ENCODE peak calls at places on chromosome X, in six cellular contexts. A is kidney epithelial cell, X is right lobe of liver, M is fibroblast of villous mesenchyme, Y is MM.1S, V is fibroblast of pulmonary artery. H is an unnamed sample.

GRCh38 chrX:18582910-18583493 is 88.9 kb downstream of the RS1 start:
- DNase-seq in X (no peak), Y (no peak), V (no peak), M (peak), A (no peak), H (no peak)

GRCh38 chrX:10617964-10618342 is 2.4 kb downstream of the MID1 start:
- DNase-seq in V (no peak), X (no peak), Y (no peak), A (no peak), M (no peak), H (no peak)

GRCh38 chrX:110786486-110786885 is 9.1 kb downstream of the CHRDL1 start:
- DNase-seq in M (no peak), X (no peak), A (peak), Y (no peak), V (no peak), H (no peak)

GRCh38 chrX:111101580-111101979 is 5.6 kb downstream of the PAK3 start:
- DNase-seq in X (no peak), V (no peak), Y (no peak), M (no peak), A (no peak), H (no peak)

GRCh38 chrX:72236841-72237240 is 2.0 kb downstream of the ERCC6L start:
- DNase-seq in X (no peak), V (no peak), A (no peak), M (no peak), Y (no peak), H (no peak)

GRCh38 chrX:10617186-10617963 is 3.0 kb downstream of the MID1 start:
- DNase-seq in X (no peak), V (no peak), Y (no peak), A (no peak), M (no peak), H (no peak)

GRCh38 chrX:136237074-136237473 is 14.1 kb downstream of the MAP7D3 start:
- DNase-seq in M (no peak), Y (no peak), X (no peak), V (no peak), A (no peak), H (no peak)

GRCh38 chrX:132409780-132410556 is 78.9 kb downstream of the MBNL3 start:
- DNase-seq in M (no peak), V (no peak), A (no peak), Y (no peak), X (no peak), H (no peak)

GRCh38 chrX:72685810-72686465 is 28.2 kb downstream of the PHKA1 start:
- DNase-seq in X (no peak), Y (no peak), M (no peak), A (no peak), V (peak), H (no peak)

GRCh38 chrX:106726485-106727437 is at the start of gene RNF128:
- DNase-seq in V (peak), M (no peak), A (no peak), Y (peak), X (peak), H (no peak)

GRCh38 chrX:3348191-3348590 is 1.7 kb upstream of the MXRA5 start:
- DNase-seq in M (no peak), Y (no peak), X (no peak), A (no peak), V (no peak), H (no peak)

GRCh38 chrX:98294310-98294709 is 1410.6 kb downstream of the RPA4 start:
- DNase-seq in A (no peak), Y (no peak), M (no peak), V (no peak), X (no peak), H (no peak)

GRCh38 chrX:63128509-63128908 is 222.6 kb downstream of the SPIN4 start:
- DNase-seq in Y (peak), X (no peak), M (peak), V (peak), A (no peak), H (no peak)

GRCh38 chrX:85517994-85518718 is 138.7 kb upstream of the POF1B start:
- DNase-seq in X (no peak), Y (no peak), V (no peak), M (no peak), A (no peak), H (no peak)

GRCh38 chrX:101691823-101692222 is 32.2 kb upstream of the ARMCX2 start:
- DNase-seq in Y (no peak), V (no peak), A (peak), M (no peak), X (no peak), H (peak)

GRCh38 chrX:69031971-69032391 is 133.3 kb downstream of the PJA1 start:
- DNase-seq in V (peak), Y (no peak), X (no peak), M (no peak), A (no peak), H (no peak)

GRCh38 chrX:85611926-85612325 is 232.5 kb upstream of the POF1B start:
- DNase-seq in M (peak), X (no peak), Y (peak), V (peak), A (no peak), H (no peak)

GRCh38 chrX:77493677-77494553 is 46.7 kb downstream of the FGF16 start:
- DNase-seq in Y (no peak), A (peak), X (no peak), M (peak), V (peak), H (no peak)

GRCh38 chrX:134990475-134991473 is at the start of gene SMIM10:
- DNase-seq in M (peak), A (peak), X (peak), V (peak), Y (peak), H (no peak)
- H3K4me3 ChIP-seq in M (peak), A (peak), X (peak), V (peak), Y (peak), H (peak)

DNA sequence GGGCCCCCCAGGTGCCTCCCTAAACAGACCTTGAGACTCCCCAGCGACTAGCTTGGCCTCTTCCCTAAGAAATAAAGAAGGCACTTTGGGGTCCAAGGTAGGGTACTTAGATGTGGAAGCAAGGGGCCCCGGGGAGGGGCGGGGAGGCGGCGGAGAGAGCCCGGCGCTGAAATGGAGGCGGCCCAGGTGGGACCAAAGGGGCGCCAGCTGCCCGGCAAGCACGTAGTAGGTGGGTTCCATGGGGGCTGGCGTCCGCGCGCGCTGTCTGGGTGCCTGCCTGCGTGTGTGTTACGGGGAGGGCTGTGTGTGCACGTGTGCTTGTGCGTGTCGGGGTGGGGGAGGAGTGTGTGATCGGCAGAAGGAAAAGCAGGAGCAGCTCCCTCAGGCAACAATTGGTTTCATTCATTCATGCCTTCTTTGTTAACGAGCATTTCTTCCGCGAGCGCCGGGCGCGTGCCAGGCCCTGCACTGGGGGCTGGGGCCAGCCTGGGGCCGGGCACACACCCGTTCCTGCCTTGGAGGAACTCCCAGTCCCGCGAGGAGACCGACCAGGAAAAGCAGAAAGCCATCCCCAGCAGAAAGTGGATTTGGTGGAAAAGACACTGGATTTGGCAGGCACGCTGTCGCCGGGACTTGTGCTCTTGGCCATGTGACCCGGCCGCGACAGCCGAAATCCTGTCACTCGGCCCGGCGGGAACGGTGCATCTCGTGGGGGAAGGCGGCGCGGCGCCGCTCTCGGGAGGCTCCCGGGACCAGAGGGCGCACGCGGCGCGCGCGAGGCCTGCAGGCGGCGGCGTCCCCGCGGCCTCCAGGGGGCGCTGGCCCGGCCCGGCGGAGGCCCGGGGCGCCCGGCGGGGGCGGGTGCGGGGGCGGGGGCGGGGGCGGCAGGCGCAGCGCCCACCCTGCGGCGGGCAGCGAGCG is 3.3 kb upstream of the DUSP9 start:
- DNase-seq in X (peak), Y (no peak), V (no peak), A (no peak), M (no peak), H (no peak)
- TF ChIP-seq CTCF in X (no peak), Y (no peak), V (no peak), A (no peak), M (no peak), H (no peak)

DNA sequence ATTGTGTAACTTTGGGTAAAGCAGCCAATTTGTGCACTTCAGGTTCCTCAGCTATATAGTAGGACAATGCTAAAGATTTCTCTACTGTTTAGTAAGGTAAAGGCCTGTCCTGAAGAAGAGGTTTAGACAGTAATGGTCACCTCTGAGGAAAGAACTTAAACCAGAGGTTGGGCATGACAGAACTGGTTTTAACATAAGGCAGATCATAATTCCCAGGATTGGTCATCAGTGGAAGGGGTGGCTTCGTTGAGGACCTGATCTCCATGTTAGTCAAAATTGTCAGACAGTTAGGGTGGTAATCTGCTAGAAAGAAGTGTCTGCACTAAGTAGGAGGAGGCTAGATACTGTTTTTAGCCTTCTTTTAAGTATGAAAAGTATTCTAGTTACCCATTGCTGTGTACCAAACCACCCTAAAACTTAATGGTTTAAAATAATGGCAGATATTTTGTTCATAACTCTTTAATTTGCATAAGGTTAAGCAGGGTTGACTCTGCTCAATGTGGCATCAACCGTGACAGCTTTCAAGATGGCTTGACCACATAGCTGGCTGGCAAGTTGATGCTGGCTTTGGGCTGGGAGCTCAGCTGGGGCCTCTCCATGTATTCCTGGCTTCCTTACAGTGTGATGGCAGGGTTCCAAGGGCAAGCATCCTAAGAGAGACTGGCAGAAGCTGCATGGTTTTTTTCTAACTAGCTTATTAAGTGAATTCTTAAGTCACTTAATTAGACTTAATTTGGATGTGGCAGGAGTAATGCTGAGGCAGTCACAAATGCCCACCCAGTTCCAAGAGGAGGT is 4.3 kb downstream of the RP2 start:
- DNase-seq in X (no peak), Y (no peak), V (no peak), A (no peak), M (no peak), H (no peak)
- H3K4me3 ChIP-seq in X (no peak), Y (no peak), V (no peak), A (no peak), M (no peak), H (no peak)

GRCh38 chrX:1536712-1537030 is 314 bp downstream of the P2RY8 start:
- DNase-seq in Y (no peak), V (no peak), A (no peak), X (peak), M (no peak), H (no peak)

GRCh38 chrX:1534321-1535168 is 2.4 kb downstream of the P2RY8 start:
- DNase-seq in M (no peak), V (no peak), X (no peak), Y (peak), A (no peak), H (no peak)

GRCh38 chrX:1533083-1533482 is 3.9 kb downstream of the P2RY8 start:
- DNase-seq in V (no peak), Y (no peak), M (no peak), A (no peak), X (no peak), H (no peak)

GRCh38 chrX:1535241-1536041 is 1.5 kb downstream of the P2RY8 start:
- DNase-seq in M (no peak), X (no peak), A (no peak), V (no peak), Y (peak), H (no peak)

DNA sequence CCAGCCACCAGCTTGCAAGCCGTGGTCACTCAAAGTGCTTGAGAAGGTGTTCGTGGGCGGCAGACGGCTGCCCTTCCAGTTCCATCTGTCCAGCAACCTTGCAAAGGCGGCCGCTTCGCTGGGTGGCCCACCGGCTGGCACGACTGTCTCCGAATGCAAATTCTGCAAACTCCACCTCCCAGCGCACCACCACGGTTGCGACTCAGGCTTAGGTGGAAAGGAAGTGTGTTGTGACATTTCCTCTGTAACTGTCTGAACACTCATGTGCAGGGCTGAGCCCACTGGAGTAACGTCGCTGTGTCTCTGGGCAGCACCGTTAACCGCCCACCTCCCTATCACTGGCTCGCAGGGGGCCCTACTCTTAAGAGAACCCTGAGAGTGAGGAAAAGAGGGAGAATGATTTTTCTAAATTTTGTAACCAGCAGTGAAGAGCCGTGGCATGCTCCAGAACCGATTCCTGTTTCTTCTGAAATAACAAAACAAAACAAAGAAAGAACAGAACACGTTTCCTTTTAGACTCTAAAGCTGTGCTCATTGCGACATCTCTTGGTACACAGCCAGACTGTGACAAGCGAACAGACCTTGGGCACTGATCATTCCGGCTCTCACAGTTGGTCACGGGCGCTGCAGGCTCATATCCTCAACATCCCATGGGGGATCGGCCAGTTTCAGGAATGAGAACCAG is at the start of gene P2RY8:
- DNase-seq in A (no peak), Y (peak), M (peak), X (peak), V (peak), H (no peak)
- TF ChIP-seq CTCF in A (no peak), Y (peak), M (no peak), X (no peak), V (no peak), H (no peak)

GRCh38 chrX:153610834-153611209 is 11.9 kb upstream of the CCNQ start:
- DNase-seq in M (no peak), A (no peak), Y (no peak), V (no peak), X (peak), H (no peak)

GRCh38 chrX:153608821-153609220 is 9.9 kb upstream of the CCNQ start:
- DNase-seq in X (no peak), V (peak), M (no peak), Y (no peak), A (no peak), H (no peak)

GRCh38 chrX:153608376-153608775 is 9.4 kb upstream of the CCNQ start:
- DNase-seq in V (no peak), X (no peak), M (no peak), Y (no peak), A (no peak), H (no peak)

GRCh38 chrX:153611298-153612095 is 12.6 kb upstream of the CCNQ start:
- DNase-seq in A (no peak), M (no peak), X (no peak), V (no peak), Y (no peak), H (no peak)

DNA sequence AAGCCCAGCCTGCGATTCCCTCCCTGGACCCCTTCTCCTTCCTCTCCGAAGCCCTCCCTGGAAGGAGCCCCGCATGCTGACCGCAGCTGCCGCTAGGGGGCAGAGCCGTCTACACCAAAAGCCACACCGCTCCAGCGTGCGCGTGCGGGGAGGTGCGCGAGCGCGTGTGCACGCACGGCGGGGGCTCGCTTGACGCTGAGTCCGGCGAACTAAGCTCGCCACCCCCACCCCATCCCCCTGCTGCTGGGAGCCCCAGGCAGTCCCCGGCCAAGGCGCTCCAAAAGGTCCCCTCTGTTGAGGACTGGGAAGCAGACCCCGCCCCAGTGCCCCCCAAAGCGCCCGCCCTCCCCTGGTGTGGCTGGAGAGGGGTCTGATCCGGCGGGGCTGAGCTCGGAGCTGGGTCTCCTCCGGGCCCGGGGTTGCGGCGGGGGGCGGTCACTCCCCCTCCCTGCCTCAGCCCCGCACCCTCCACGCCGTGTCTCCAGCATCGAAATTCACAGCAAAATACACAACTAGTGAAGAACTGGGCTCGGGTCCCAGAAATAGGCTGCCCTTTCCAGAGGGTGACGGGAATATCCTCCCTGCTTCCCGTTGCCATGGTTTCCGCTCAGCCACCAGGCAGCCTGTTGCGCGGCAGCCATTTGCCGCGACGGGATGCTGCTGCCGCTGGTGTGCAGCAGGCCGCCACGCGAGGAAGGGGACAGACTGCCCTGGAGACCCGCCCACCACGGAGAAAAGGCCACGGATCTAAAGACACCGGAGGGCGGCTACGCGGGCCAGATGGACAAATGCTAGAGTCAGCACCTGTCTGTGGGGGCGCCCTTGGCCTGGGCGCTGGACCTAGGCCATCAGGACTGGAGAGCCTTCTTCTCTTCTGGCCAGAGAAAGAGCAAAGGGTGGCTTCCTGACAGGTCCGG is 11.2 kb upstream of the CCNQ start:
- DNase-seq in Y (no peak), X (peak), M (peak), V (peak), A (peak), H (no peak)
- H3K4me3 ChIP-seq in Y (no peak), X (no peak), M (peak), V (peak), A (peak), H (peak)

GRCh38 chrX:74835566-74835965 is 89.7 kb downstream of the NEXMIF start:
- DNase-seq in M (no peak), Y (peak), X (no peak), V (no peak), A (no peak), H (no peak)
- TF ChIP-seq CTCF in M (no peak), Y (no peak), X (no peak), V (no peak), A (no peak), H (no peak)

H was measured in epithelial cell of proximal tubule.